ENCODE peak calls at places on chromosomes 2 and 18, in seven cellular contexts. B is neuronal stem cell; K is pons; P is NCI-H1694 treated with DMSO at 0.1 percent for 48 hours; A is RWPE2; D is stimulated activated CD4-positive, alpha-beta T cell treated with anti-CD3 and anti-CD28 coated beads, Interleukin-15, amount 100 ng/mL, for 1 hour; J is renal cortical epithelial cell. R is an unnamed sample.

GRCh38 chr2:170222298-170222697 is 44.4 kb downstream of the MYO3B start:
- DNase-seq in B (no peak), K (no peak), P (no peak), A (no peak), D (no peak), J (no peak), R (no peak)

GRCh38 chr2:63789318-63790051 is 52.2 kb upstream of the UGP2 start:
- DNase-seq in B (no peak), K (no peak), P (no peak), A (no peak), D (no peak), J (no peak), R (no peak)

GRCh38 chr2:85470850-85471800 is 52.6 kb downstream of the SH2D6 start:
- DNase-seq in B (no peak), K (peak), P (no peak), A (no peak), D (no peak), J (peak), R (no peak)

GRCh38 chr18:941331-941730 is 36.7 kb downstream of the ADCYAP1 start:
- DNase-seq in B (no peak), K (no peak), P (no peak), A (no peak), D (no peak), J (peak), R (no peak)

GRCh38 chr2:96158554-96158940 is 13.3 kb upstream of the DUSP2 start:
- DNase-seq in B (no peak), K (no peak), P (no peak), A (peak), D (no peak), J (no peak), R (no peak)

GRCh38 chr2:148978736-148979135 is 59.8 kb upstream of the LYPD6B start:
- DNase-seq in B (no peak), K (no peak), P (peak), A (no peak), D (no peak), J (no peak), R (no peak)

GRCh38 chr18:25310045-25310444 is 41.9 kb downstream of the ZNF521 start:
- DNase-seq in B (no peak), K (no peak), P (peak), A (no peak), D (no peak), J (peak), R (no peak)

GRCh38 chr2:171864357-171864985 is 29.6 kb downstream of the SLC25A12 start:
- DNase-seq in B (no peak), K (no peak), P (no peak), A (no peak), D (no peak), J (no peak), R (no peak)

R was measured in esophagus muscularis mucosa.